ENCODE peak calls at places on chromosomes 3 and 15, in eight cellular contexts. Y, F, E, S, X, Q, D and I are unnamed samples.

GRCh38 chr3:11627612-11628011 is 16.1 kb downstream of the VGLL4 start:
- DNase-seq in Y (no peak), F (no peak), E (no peak), S (no peak), X (no peak), Q (no peak), D (no peak), I (no peak)

GRCh38 chr3:6449099-6449498 is 411.8 kb upstream of the GRM7 start:
- DNase-seq in Y (no peak), F (no peak), E (no peak), S (no peak), X (no peak), Q (no peak), D (peak), I (no peak)

GRCh38 chr15:52787549-52788098 is 2.5 kb downstream of the ONECUT1 start:
- DNase-seq in Y (no peak), F (peak), E (no peak), S (no peak), X (no peak), Q (no peak), D (no peak), I (no peak)

GRCh38 chr3:107969994-107970896 is 120.6 kb downstream of the CD47 start:
- DNase-seq in Y (no peak), F (no peak), E (peak), S (no peak), X (no peak), Q (no peak), D (peak), I (no peak)

GRCh38 chr15:100241572-100242479 is 99.9 kb downstream of the ADAMTS17 start:
- DNase-seq in Y (no peak), F (peak), E (no peak), S (peak), X (peak), Q (peak), D (no peak), I (no peak)

GRCh38 chr15:75361989-75362641 is 6.3 kb downstream of the MAN2C1 start:
- DNase-seq in Y (no peak), F (no peak), E (peak), S (no peak), X (no peak), Q (no peak), D (no peak), I (no peak)

GRCh38 chr3:9715764-9716437 is 12.3 kb downstream of the CPNE9 start:
- DNase-seq in Y (peak), F (peak), E (no peak), S (peak), X (peak), Q (peak), D (peak), I (peak)

GRCh38 chr3:10485380-10485779 is 20.0 kb downstream of the ATP2B2 start:
- DNase-seq in Y (no peak), F (no peak), E (no peak), S (no peak), X (no peak), Q (no peak), D (no peak), I (no peak)

GRCh38 chr3:120741837-120742197 is 499 bp downstream of the RABL3 start:
- DNase-seq in Y (no peak), F (no peak), E (no peak), S (no peak), X (no peak), Q (peak), D (no peak), I (peak)

GRCh38 chr3:58666683-58667082 is at the start of gene FAM3D:
- DNase-seq in Y (peak), F (no peak), E (no peak), S (peak), X (no peak), Q (no peak), D (peak), I (peak)

GRCh38 chr3:143885803-143886427 is 37.6 kb upstream of the SLC9A9 start:
- DNase-seq in Y (no peak), F (peak), E (peak), S (no peak), X (peak), Q (peak), D (peak), I (no peak)

DNA sequence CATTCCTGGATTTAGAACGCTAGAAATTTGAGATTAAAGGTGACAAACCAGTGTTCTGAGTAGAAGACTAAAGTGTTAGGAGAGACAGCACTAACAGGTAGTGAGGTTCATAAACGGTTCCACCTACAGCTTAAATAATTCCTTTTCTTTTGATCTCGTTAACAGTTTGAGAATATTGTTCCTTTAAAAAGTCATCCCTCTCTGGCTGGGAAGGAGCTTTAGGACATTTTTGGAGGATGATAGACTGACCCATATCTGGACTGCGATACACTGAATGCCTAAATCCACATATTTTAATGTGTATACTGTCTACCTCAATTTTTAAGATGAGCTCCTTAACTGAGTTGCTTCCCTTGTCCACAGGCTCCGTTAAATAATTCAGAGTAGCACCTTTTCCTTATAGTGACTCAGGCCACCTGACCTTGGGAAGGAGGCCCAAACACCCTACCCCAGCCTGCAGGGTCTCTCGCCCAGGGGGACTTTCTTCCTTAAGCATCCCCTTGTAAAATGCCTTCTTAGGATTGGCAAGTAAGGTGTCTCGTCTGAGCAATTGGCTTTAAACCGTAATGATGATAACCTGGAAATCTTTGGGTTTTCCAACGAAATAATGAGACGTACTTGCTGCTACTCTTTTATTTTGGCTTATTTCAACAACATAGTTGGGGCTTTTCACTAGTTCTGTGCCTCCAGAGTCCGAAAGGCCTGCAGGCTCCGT is 3.3 kb downstream of the TRIM71 start:
- DNase-seq in Y (no peak), F (peak), E (no peak), S (no peak), X (no peak), Q (no peak), D (no peak), I (no peak)
- H3K4me3 ChIP-seq in Y (no peak), F (peak), E (no peak), S (no peak), X (no peak), Q (no peak), D (no peak), I (peak)

DNA sequence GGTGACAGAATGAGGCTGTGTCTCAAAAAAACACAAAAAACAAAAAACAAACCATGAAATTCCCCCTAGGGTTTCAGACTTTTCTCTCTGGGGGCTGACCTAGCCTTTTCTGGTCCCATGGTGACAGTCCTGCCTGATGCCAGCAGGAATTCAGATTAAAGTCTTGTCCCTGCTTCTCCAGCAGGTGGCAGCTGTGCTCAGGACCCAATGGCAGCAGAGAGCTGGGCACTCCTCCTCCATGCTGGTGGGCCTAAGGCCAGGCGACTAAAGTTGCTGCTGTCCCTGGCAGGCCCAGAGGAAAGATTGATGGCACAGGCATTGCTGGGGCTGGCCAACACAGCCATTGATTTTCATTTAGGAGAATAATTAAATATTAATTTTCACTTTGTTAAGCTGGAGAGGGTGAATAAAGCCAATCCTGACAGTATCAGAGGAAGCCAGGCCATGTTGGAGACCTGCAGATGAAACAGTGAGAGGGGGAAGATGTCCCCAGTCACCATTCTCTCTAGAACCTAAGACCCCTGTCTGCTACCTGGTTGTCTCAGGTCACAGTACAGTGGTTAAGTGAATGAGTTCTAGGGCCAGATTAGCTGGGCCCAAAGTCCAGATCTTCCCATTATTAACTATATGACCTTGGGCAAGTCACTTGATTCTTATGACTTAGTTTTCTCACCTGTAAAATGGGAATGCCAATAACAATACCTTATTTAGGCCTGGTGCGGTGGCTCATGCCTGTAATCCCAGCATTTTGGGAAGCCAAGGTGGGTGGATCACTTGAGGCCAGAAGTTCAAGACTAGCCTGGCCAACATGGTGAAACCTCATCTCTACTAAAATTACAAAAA is 7.1 kb downstream of the CELF6 start:
- DNase-seq in Y (peak), F (peak), E (peak), S (no peak), X (peak), Q (peak), D (peak), I (peak)
- TF ChIP-seq POLR2AphosphoS5 in Y (no peak), F (no peak), E (no peak), S (no peak), X (no peak), Q (no peak), D (no peak), I (peak)

GRCh38 chr3:52053307-52054304 is 2.8 kb downstream of the DUSP7 start:
- DNase-seq in Y (no peak), F (no peak), E (no peak), S (peak), X (no peak), Q (no peak), D (peak), I (no peak)
- TF ChIP-seq CTCF in Y (no peak), F (peak), E (peak), S (peak), X (peak), Q (peak), D (peak), I (peak)

GRCh38 chr15:40584191-40584590 is 9.9 kb upstream of the KNL1 start:
- DNase-seq in Y (no peak), F (no peak), E (no peak), S (no peak), X (no peak), Q (no peak), D (no peak), I (no peak)

GRCh38 chr15:40578892-40579291 is 9.8 kb downstream of the RPUSD2 start:
- DNase-seq in Y (no peak), F (no peak), E (no peak), S (no peak), X (no peak), Q (no peak), D (no peak), I (no peak)

DNA sequence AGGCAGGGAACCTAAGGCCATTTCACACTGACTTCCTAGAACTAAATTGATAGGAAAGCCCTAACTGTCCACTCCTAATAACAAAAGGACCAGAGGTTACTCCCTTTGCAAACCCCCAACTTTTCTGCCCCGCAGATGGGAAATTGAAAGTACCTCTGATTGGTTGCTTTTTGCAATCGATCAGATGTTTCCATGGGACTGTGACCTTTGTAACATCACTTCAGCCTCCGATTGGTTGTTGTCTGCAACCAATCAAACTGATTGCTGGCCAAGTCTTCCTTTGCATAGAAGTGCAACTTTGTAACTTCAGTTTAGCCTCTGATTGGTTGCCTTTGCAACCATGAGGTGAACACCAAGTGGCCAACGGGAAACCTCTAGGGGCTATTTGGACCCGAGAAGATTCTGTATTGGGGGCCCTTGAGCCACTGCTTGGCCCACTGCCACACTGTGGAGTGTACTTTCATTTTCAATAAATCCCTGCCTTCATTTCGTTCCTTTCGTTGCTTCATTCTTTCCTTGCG is 11.3 kb upstream of the KNL1 start:
- DNase-seq in Y (no peak), F (peak), E (no peak), S (peak), X (peak), Q (peak), D (peak), I (no peak)
- H3K4me3 ChIP-seq in Y (no peak), F (no peak), E (no peak), S (peak), X (peak), Q (peak), D (no peak), I (peak)

GRCh38 chr15:101280007-101280406 is 2.7 kb upstream of the SELENOS start:
- DNase-seq in Y (no peak), F (no peak), E (no peak), S (no peak), X (no peak), Q (no peak), D (no peak), I (no peak)
- TF ChIP-seq POLR2AphosphoS5 in Y (peak), F (no peak), E (no peak), S (no peak), X (no peak), Q (no peak), D (no peak), I (no peak)

GRCh38 chr15:82999426-82999825 is 12.0 kb downstream of the C15orf40 start:
- DNase-seq in Y (no peak), F (no peak), E (no peak), S (no peak), X (no peak), Q (no peak), D (no peak), I (no peak)

GRCh38 chr15:82992436-82992835 is 6.4 kb downstream of the RAMAC start:
- DNase-seq in Y (no peak), F (no peak), E (no peak), S (no peak), X (no peak), Q (no peak), D (no peak), I (no peak)

GRCh38 chr15:82995938-82996337 is 9.9 kb downstream of the RAMAC start:
- DNase-seq in Y (no peak), F (no peak), E (no peak), S (no peak), X (no peak), Q (no peak), D (no peak), I (no peak)

GRCh38 chr15:82999905-83000671 is 11.4 kb downstream of the C15orf40 start:
- DNase-seq in Y (no peak), F (peak), E (peak), S (no peak), X (peak), Q (no peak), D (peak), I (no peak)

GRCh38 chr15:82995076-82995475 is 9.1 kb downstream of the RAMAC start:
- DNase-seq in Y (no peak), F (no peak), E (no peak), S (no peak), X (no peak), Q (no peak), D (no peak), I (no peak)
- TF ChIP-seq CTCF in Y (no peak), F (no peak), E (no peak), S (no peak), X (no peak), Q (no peak), D (no peak), I (no peak)